ENCODE peak calls at places on chromosomes 12 and 14, in seven cellular contexts. N, S, V, H, P, E and Q are unnamed samples.

GRCh38 chr14:54568821-54569591 is 2.1 kb downstream of the SAMD4A start:
- DNase-seq in H (no peak), N (no peak), P (no peak), V (peak), E (no peak), S (no peak), Q (no peak)

GRCh38 chr12:108567388-108567787 is 5.0 kb downstream of the ISCU start:
- DNase-seq in S (no peak), E (peak), N (no peak), V (no peak), H (no peak), P (no peak), Q (no peak)

GRCh38 chr12:11669348-11669747 is 19.9 kb downstream of the ETV6 start:
- DNase-seq in S (no peak), E (no peak), N (no peak), V (no peak), P (no peak), H (no peak), Q (no peak)

GRCh38 chr14:72666610-72667009 is 227.3 kb downstream of the DPF3 start:
- DNase-seq in S (no peak), H (no peak), N (no peak), V (no peak), E (no peak), P (peak), Q (no peak)

GRCh38 chr12:53532524-53533445 is 25.5 kb upstream of the NPFF start:
- DNase-seq in V (no peak), P (no peak), H (no peak), N (no peak), E (no peak), S (no peak), Q (no peak)

GRCh38 chr12:27517961-27518668 is 5.9 kb upstream of the PPFIBP1 start:
- DNase-seq in P (no peak), H (no peak), E (no peak), S (no peak), V (no peak), N (no peak), Q (no peak)

GRCh38 chr12:115960868-115961802 is 316.4 kb downstream of the MED13L start:
- DNase-seq in E (no peak), V (no peak), S (no peak), P (no peak), H (no peak), N (no peak), Q (no peak)

GRCh38 chr14:104789752-104790743 is 5.5 kb downstream of the AKT1 start:
- DNase-seq in E (no peak), H (no peak), V (no peak), P (no peak), S (no peak), N (no peak), Q (no peak)

GRCh38 chr12:45509187-45509586 is 220.3 kb upstream of the ARID2 start:
- DNase-seq in P (no peak), V (no peak), S (no peak), E (peak), H (no peak), N (no peak), Q (no peak)

GRCh38 chr12:14664434-14665023 is 31.9 kb downstream of the GUCY2C start:
- DNase-seq in P (peak), V (no peak), H (no peak), N (no peak), E (no peak), S (peak), Q (peak)